ENCODE peak calls at places on chromosome 15, in five cellular contexts. C is activated CD4-positive, alpha-beta T cell treated with anti-CD3 and anti-CD28 coated beads, Interleukin-2, amount 50 U/mL, for 1 hour; F is MCF 10A; O is HTR-8/SVneo; Y is NCI-H774. K is an unnamed sample.

GRCh38 chr15:51697150-51697549 is 15.8 kb downstream of the SCG3 start:
- DNase-seq in C (no peak), F (no peak), O (no peak), Y (no peak), K (no peak)

GRCh38 chr15:55737373-55737772 is 5.6 kb downstream of the PRTG start:
- DNase-seq in C (no peak), F (no peak), O (peak; percentile 13), Y (no peak), K (no peak)

GRCh38 chr15:51103330-51103729 is 8.6 kb upstream of the TNFAIP8L3 start:
- DNase-seq in C (no peak), F (no peak), O (no peak), Y (no peak), K (no peak)

GRCh38 chr15:66594344-66594743 is 28.5 kb upstream of the LCTL start:
- DNase-seq in C (no peak), F (no peak), O (no peak), Y (no peak), K (no peak)

GRCh38 chr15:58598829-58599210 is 150.7 kb downstream of the ADAM10 start:
- DNase-seq in C (no peak), F (no peak), O (no peak), Y (no peak), K (no peak)

GRCh38 chr15:95086543-95087252 is 855.3 kb downstream of the MCTP2 start:
- DNase-seq in C (no peak), F (peak; percentile 20), O (no peak), Y (no peak), K (no peak)

GRCh38 chr15:26682765-26683164 is 90.1 kb downstream of the GABRB3 start:
- DNase-seq in C (no peak), F (no peak), O (no peak), Y (no peak), K (no peak)

GRCh38 chr15:45943255-45943654 is 308.4 kb downstream of the SQOR start:
- DNase-seq in C (no peak), F (no peak), O (no peak), Y (no peak), K (no peak)

GRCh38 chr15:92277776-92278175 is 115.9 kb upstream of the ST8SIA2 start:
- DNase-seq in C (no peak), F (peak; percentile 53), O (no peak), Y (no peak), K (no peak)

GRCh38 chr15:40240619-40241304 is 1.9 kb downstream of the PAK6 start:
- DNase-seq in C (no peak), F (peak; percentile 66), O (no peak), Y (no peak), K (no peak)

GRCh38 chr15:91508633-91509032 is 344.9 kb upstream of the SLCO3A1 start:
- DNase-seq in C (no peak), F (peak; percentile 20), O (no peak), Y (no peak), K (no peak)

GRCh38 chr15:84656972-84657371 is 1.0 kb downstream of the NMB start:
- DNase-seq in C (no peak), F (no peak), O (no peak), Y (no peak), K (no peak)

GRCh38 chr15:71391421-71392047 is 276.3 kb downstream of the THSD4 start:
- DNase-seq in C (no peak), F (no peak), O (no peak), Y (no peak), K (no peak)

GRCh38 chr15:82709081-82709420 is 624 bp downstream of the AP3B2 start:
- DNase-seq in C (no peak), F (no peak), O (no peak), Y (no peak), K (no peak)

GRCh38 chr15:93289951-93290350 is 200.9 kb upstream of the RGMA start:
- DNase-seq in C (no peak), F (no peak), O (no peak), Y (no peak), K (no peak)